ENCODE peak calls at places on chromosomes 2 and 18, in nine cellular contexts. T is adrenal gland; E is neuronal stem cell; I is AG04450; Y is A549; H is MM.1S; Q is CD8-positive, alpha-beta T cell; N is cardiac muscle cell; O is left lung. P is an unnamed sample.

GRCh38 chr2:65431417-65432226 is 777 bp downstream of the SPRED2 start:
- DNase-seq in T (peak), E (peak), I (no peak), Y (no peak), H (peak), Q (peak), N (peak), O (peak), P (peak)

GRCh38 chr2:241282553-241282952 is 32.9 kb downstream of the HDLBP start:
- DNase-seq in T (no peak), E (no peak), I (no peak), Y (no peak), H (no peak), Q (no peak), N (no peak), O (no peak), P (no peak)

GRCh38 chr2:68811364-68811763 is 59.8 kb downstream of the BMP10 start:
- DNase-seq in T (peak), E (no peak), I (no peak), Y (no peak), H (no peak), Q (no peak), N (no peak), O (no peak), P (no peak)

GRCh38 chr2:240572141-240573031 is 4.1 kb downstream of the RNPEPL1 start:
- DNase-seq in T (no peak), E (no peak), I (no peak), Y (no peak), H (no peak), Q (no peak), N (no peak), O (peak), P (no peak)

GRCh38 chr18:23071285-23071684 is 64.0 kb upstream of the CABLES1 start:
- DNase-seq in T (peak), E (no peak), I (no peak), Y (no peak), H (peak), Q (peak), N (no peak), O (peak), P (no peak)

GRCh38 chr18:61549411-61549810 is 216.2 kb downstream of the CDH20 start:
- DNase-seq in T (no peak), E (no peak), I (no peak), Y (no peak), H (no peak), Q (no peak), N (no peak), O (no peak), P (no peak)

GRCh38 chr2:20526666-20527065 is 79.8 kb downstream of the RHOB start:
- DNase-seq in T (no peak), E (no peak), I (no peak), Y (no peak), H (no peak), Q (no peak), N (no peak), O (peak), P (no peak)

GRCh38 chr2:20135631-20136050 is 84.2 kb upstream of the LAPTM4A start:
- DNase-seq in T (peak), E (peak), I (no peak), Y (peak), H (peak), Q (no peak), N (peak), O (peak), P (peak)

GRCh38 chr18:22063077-22063476 is 106.3 kb upstream of the GATA6 start:
- DNase-seq in T (peak), E (no peak), I (no peak), Y (no peak), H (no peak), Q (no peak), N (no peak), O (no peak), P (no peak)

GRCh38 chr18:50218432-50219197 is 23.7 kb upstream of the MYO5B start:
- DNase-seq in T (peak), E (peak), I (no peak), Y (no peak), H (peak), Q (no peak), N (peak), O (no peak), P (peak)

GRCh38 chr2:444937-445884 is 157.3 kb upstream of the ALKAL2 start:
- DNase-seq in T (no peak), E (no peak), I (no peak), Y (no peak), H (no peak), Q (peak), N (no peak), O (no peak), P (no peak)

GRCh38 chr2:197909377-197909776 is 105.0 kb downstream of the PLCL1 start:
- DNase-seq in T (no peak), E (no peak), I (peak), Y (no peak), H (no peak), Q (no peak), N (no peak), O (no peak), P (no peak)

GRCh38 chr18:56127322-56128099 is 510.9 kb downstream of the TXNL1 start:
- DNase-seq in T (no peak), E (no peak), I (no peak), Y (no peak), H (no peak), Q (no peak), N (no peak), O (no peak), P (no peak)

GRCh38 chr2:70657246-70657645 is 103.6 kb upstream of the TGFA start:
- DNase-seq in T (no peak), E (no peak), I (no peak), Y (no peak), H (no peak), Q (no peak), N (no peak), O (no peak), P (no peak)

GRCh38 chr2:205218056-205218455 is 464.2 kb upstream of the NRP2 start:
- DNase-seq in T (no peak), E (no peak), I (no peak), Y (no peak), H (no peak), Q (no peak), N (no peak), O (no peak), P (no peak)

DNA sequence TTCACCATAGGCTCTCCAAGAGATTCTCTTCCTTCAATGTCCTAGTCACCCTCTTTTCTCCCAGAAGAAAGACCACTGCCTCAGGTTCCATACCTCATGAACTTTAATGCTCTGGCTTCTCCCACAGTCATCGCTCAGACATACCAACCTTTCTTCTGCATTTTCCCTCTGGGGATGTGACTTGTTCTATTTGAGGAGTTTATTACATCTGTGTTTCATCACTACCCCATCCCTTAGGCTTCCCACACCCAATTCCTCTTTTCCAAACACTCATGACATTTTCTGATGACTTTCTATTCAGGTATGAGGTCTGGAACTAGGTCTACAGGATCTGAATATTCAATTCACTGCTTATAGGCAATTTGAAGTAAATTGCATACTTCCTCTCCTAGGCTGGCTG is 298.6 kb upstream of the MAP2 start:
- DNase-seq in T (no peak), E (no peak), I (no peak), Y (no peak), H (no peak), Q (no peak), N (no peak), O (no peak), P (no peak)
- H3K27ac ChIP-seq in T (no peak), E (no peak), I (no peak), Y (no peak), H (no peak), Q (no peak), N (no peak), O (no peak), P (no peak)

DNA sequence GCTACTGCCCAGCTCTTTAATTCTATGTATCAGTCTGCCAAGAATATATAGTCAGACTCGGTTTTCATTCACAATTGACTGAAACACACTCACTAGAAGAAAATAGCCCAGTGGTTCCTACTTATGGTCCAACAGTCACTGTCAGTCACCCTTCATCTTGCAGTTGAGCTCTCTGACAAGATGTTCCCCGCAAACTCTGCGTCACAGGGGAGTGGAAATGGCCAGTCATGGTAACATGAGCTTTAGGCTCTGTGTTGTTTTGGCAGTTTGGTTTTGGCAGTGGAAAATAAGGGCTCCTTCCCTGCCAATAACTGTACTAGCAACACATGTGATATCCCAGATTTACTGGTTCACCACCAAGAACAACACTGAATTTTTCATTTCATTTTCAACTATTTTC is 122.5 kb downstream of the PRPF40A start:
- DNase-seq in T (no peak), E (no peak), I (no peak), Y (no peak), H (no peak), Q (no peak), N (no peak), O (no peak), P (no peak)
- H3K27ac ChIP-seq in T (peak), E (no peak), I (no peak), Y (no peak), H (no peak), Q (no peak), N (no peak), O (peak), P (no peak)

GRCh38 chr18:47909484-47909883 is 21.0 kb downstream of the SMAD2 start:
- DNase-seq in T (peak), E (no peak), I (no peak), Y (no peak), H (no peak), Q (no peak), N (no peak), O (no peak), P (no peak)

GRCh38 chr18:47912343-47912742 is 18.1 kb downstream of the SMAD2 start:
- DNase-seq in T (no peak), E (no peak), I (no peak), Y (no peak), H (no peak), Q (no peak), N (no peak), O (no peak), P (no peak)

GRCh38 chr18:47908523-47909039 is 21.9 kb downstream of the SMAD2 start:
- DNase-seq in T (no peak), E (no peak), I (no peak), Y (no peak), H (no peak), Q (no peak), N (no peak), O (no peak), P (no peak)

GRCh38 chr18:47912794-47913594 is 17.5 kb downstream of the SMAD2 start:
- DNase-seq in T (peak), E (no peak), I (no peak), Y (no peak), H (no peak), Q (no peak), N (no peak), O (no peak), P (no peak)

DNA sequence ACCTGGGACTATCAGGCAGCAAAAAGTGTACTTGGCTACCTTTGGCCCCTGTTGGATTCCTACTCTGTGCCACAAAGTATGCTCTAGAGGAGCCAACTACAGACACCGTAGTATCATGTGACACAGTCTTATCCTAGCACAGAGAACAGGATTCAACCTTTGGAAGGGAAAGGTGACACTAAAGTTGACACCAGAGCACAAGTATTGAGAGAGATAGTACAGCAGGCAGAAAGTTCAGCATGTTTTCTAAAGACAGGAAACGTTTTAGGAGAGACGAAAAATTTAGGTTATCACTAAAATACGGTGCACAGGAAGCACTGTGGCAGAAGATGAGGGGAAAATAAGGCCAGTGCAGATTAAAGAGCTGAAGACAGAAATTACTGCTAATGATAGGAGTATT is 18.6 kb downstream of the SMAD2 start:
- DNase-seq in T (no peak), E (no peak), I (no peak), Y (no peak), H (no peak), Q (no peak), N (no peak), O (no peak), P (no peak)
- H3K27ac ChIP-seq in T (peak), E (no peak), I (no peak), Y (peak), H (no peak), Q (no peak), N (peak), O (peak), P (no peak)

DNA sequence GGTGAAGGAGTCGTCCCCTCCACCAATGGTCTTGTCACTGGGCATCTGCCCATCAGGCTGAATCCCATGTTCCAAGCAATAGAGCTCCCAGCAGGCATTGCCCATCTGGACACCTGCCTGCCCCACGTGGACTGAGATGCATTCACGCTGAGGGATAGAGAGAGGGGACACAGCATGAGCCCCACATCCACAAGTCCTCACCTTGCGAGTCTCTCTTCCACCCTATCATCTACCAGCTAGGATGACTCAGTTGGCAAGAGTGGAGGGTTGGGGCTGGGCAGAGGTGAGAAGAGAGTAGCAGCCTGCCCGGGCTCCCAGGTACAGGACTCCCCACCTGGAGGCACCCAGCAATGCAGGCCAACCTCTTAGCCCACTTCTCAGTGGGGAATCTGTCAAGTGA is 959 bp upstream of the TUBA4B start:
- DNase-seq in T (no peak), E (no peak), I (no peak), Y (no peak), H (no peak), Q (peak), N (no peak), O (peak), P (no peak)
- H3K27ac ChIP-seq in T (peak), E (no peak), I (no peak), Y (peak), H (peak), Q (peak), N (no peak), O (peak), P (no peak)

DNA sequence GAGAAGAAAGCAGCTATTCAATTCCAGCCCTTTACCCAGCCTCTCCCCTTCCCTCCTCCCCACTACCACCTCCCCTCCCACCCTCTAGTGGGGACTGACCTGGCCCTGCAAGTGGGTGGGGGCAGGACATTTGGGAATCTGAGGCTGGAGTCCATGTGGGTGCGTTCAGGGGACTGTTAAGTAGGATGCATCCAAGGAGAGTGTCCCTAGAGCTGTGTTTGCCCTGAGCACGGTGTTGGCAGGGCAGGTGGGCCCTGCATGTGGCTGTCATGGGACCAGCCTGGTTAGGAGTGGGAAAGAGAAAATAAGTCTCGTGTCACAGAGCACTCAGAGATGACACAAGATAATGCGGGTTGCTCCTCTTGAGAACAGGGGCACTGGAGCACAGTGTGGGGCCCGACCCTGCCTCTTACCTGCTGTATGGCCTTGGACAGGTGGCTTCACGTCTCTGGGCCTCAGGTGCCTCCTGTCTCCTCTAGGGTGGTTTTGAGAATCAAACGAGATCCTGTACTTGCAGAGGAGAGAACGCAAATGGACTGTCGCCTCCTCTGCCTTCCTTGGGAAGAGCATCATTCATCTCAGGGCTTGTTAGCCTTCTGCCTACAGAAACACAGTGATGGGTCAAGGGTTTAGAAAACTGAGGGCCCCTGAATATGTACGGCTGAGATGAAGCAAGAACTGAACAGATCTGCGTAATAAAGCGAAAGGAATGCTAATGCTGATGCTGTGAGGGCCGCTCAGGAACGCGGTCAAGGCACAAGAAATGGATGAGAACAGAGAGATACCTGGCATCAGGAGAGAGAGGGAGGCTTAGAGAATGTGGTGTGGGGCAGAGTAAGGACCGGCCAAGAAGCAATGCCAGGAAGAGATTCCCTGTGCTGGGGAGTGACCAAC is 187.7 kb upstream of the HAAO start:
- DNase-seq in T (no peak), E (no peak), I (no peak), Y (no peak), H (no peak), Q (no peak), N (no peak), O (no peak), P (no peak)
- H3K27ac ChIP-seq in T (no peak), E (no peak), I (no peak), Y (peak), H (no peak), Q (no peak), N (no peak), O (no peak), P (no peak)

GRCh38 chr2:178295115-178295514 is 100.8 kb downstream of the OSBPL6 start:
- DNase-seq in T (no peak), E (no peak), I (no peak), Y (no peak), H (no peak), Q (no peak), N (no peak), O (no peak), P (no peak)

GRCh38 chr2:178295911-178296310 is 101.6 kb downstream of the OSBPL6 start:
- DNase-seq in T (no peak), E (no peak), I (no peak), Y (no peak), H (no peak), Q (no peak), N (no peak), O (no peak), P (no peak)

GRCh38 chr2:178298785-178299212 is 104.5 kb downstream of the OSBPL6 start:
- DNase-seq in T (no peak), E (no peak), I (no peak), Y (no peak), H (no peak), Q (no peak), N (no peak), O (no peak), P (no peak)

GRCh38 chr2:178297091-178297411 is 102.7 kb downstream of the OSBPL6 start:
- DNase-seq in T (no peak), E (no peak), I (no peak), Y (no peak), H (no peak), Q (no peak), N (no peak), O (no peak), P (no peak)

DNA sequence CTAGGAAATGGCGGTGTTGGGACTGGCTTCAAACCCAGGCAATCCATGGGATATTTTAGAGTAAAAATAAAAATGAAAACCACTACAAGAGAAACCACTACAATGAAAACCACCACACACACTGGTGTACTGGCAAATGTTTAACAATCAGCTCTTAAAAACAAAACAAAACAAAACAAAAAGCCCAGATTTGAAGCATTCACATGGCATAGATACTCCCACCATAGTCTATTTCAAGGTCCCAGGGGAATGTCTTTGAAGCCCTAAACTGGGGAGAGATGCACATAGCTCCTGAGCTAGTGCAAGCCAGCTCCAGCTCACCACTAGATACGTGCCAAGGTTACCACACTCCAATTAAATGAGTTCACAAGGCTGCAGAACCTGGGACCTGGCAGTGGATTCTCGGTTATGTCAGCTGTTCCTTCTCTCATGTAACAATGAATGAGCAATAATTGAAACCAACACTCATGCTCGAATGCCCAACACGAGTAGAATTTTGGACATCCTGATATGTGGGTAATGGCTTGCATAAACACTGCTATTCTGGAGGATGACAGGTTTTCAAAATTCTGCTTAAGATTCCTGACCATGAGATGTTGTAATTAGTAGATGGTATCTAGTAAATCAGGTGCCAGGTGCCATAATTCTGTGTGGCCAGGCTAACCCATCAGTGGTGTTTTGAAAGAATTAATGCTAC is 102.2 kb downstream of the OSBPL6 start:
- DNase-seq in T (no peak), E (no peak), I (no peak), Y (no peak), H (no peak), Q (no peak), N (no peak), O (no peak), P (no peak)
- H3K27ac ChIP-seq in T (no peak), E (no peak), I (no peak), Y (no peak), H (no peak), Q (no peak), N (no peak), O (no peak), P (no peak)

DNA sequence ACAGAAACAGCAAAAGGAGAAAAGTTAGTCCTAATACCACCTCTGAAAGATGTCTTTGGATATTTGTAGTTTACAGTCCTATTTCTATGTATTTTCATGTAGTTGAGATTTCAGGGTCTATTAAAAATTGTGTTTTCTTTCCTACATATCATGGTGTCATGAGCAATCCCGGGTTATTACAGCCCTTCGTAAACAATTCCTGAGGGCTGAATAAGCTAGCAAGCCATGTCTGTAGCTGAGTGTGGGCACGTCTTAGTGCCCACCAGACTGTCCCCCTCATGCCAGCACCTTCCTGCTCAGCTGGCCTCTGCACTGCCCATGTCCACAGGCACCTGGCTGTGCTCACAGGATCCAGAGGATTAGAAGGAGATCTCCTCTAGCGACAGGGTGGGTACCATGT is 60.6 kb downstream of the CTIF start:
- DNase-seq in T (no peak), E (no peak), I (no peak), Y (no peak), H (no peak), Q (no peak), N (no peak), O (no peak), P (no peak)
- H3K27ac ChIP-seq in T (peak), E (no peak), I (no peak), Y (no peak), H (no peak), Q (no peak), N (no peak), O (no peak), P (no peak)

P was measured in GM23338.